ENCODE peak calls at places on chromosomes 7 and 10, in six cellular contexts. R, W, U, M, N and Q are unnamed samples.

GRCh38 chr7:99188221-99188620 is 19.7 kb downstream of the KPNA7 start:
- DNase-seq in R (no peak), W (no peak), U (no peak), M (no peak), N (no peak), Q (no peak)

GRCh38 chr7:64892666-64893269 is 10.3 kb upstream of the ZNF273 start:
- DNase-seq in R (no peak), W (no peak), U (no peak), M (no peak), N (no peak), Q (no peak)

GRCh38 chr7:36406156-36406555 is 16.5 kb downstream of the ANLN start:
- DNase-seq in R (no peak), W (no peak), U (no peak), M (no peak), N (no peak), Q (no peak)

GRCh38 chr7:47422631-47423030 is 159.3 kb downstream of the TNS3 start:
- DNase-seq in R (no peak), W (peak), U (no peak), M (no peak), N (no peak), Q (no peak)

GRCh38 chr7:151008511-151009323 is 15.6 kb downstream of the ATG9B start:
- DNase-seq in R (peak), W (no peak), U (no peak), M (peak), N (no peak), Q (peak)

GRCh38 chr7:54864718-54865117 is 105.7 kb upstream of the SEC61G start:
- DNase-seq in R (no peak), W (peak), U (no peak), M (no peak), N (no peak), Q (no peak)

GRCh38 chr10:18557960-18558359 is 93.4 kb downstream of the NSUN6 start:
- DNase-seq in R (no peak), W (no peak), U (no peak), M (no peak), N (no peak), Q (no peak)

GRCh38 chr7:11843113-11843765 is 11.2 kb upstream of the THSD7A start:
- DNase-seq in R (no peak), W (no peak), U (no peak), M (no peak), N (no peak), Q (no peak)

GRCh38 chr7:8817448-8818036 is 384.1 kb downstream of the NXPH1 start:
- DNase-seq in R (no peak), W (no peak), U (no peak), M (no peak), N (no peak), Q (no peak)

GRCh38 chr7:142519077-142519789 is 230.0 kb upstream of the PRSS1 start:
- DNase-seq in R (no peak), W (peak), U (no peak), M (no peak), N (no peak), Q (peak)

GRCh38 chr10:52539463-52539862 is 225.4 kb downstream of the DKK1 start:
- DNase-seq in R (no peak), W (peak), U (no peak), M (peak), N (no peak), Q (no peak)

GRCh38 chr7:4261038-4261960 is 420.8 kb upstream of the FOXK1 start:
- DNase-seq in R (no peak), W (no peak), U (no peak), M (no peak), N (no peak), Q (no peak)

GRCh38 chr10:87634311-87634710 is 25.4 kb upstream of the PAPSS2 start:
- DNase-seq in R (no peak), W (peak), U (no peak), M (no peak), N (no peak), Q (no peak)

GRCh38 chr7:129517931-129518330 is 15.6 kb downstream of the SMKR1 start:
- DNase-seq in R (no peak), W (no peak), U (no peak), M (peak), N (no peak), Q (no peak)

GRCh38 chr10:14601872-14602725 is 172.6 kb downstream of the FAM107B start:
- DNase-seq in R (peak), W (peak), U (no peak), M (peak), N (no peak), Q (no peak)

GRCh38 chr7:99036531-99037175 is 107.3 kb downstream of the SMURF1 start:
- DNase-seq in R (no peak), W (peak), U (no peak), M (peak), N (no peak), Q (no peak)

GRCh38 chr7:158282461-158283001 is 305.1 kb downstream of the PTPRN2 start:
- DNase-seq in R (no peak), W (no peak), U (no peak), M (no peak), N (no peak), Q (no peak)

GRCh38 chr7:67843001-67843400 is 846.4 kb downstream of the TYW1 start:
- DNase-seq in R (no peak), W (no peak), U (no peak), M (no peak), N (no peak), Q (no peak)

GRCh38 chr10:113540845-113541553 is 11.9 kb upstream of the HABP2 start:
- DNase-seq in R (no peak), W (no peak), U (peak), M (no peak), N (no peak), Q (no peak)

GRCh38 chr7:12801107-12801506 is 113.7 kb downstream of the ARL4A start:
- DNase-seq in R (no peak), W (no peak), U (no peak), M (no peak), N (no peak), Q (no peak)

GRCh38 chr7:8491106-8491505 is 57.7 kb downstream of the NXPH1 start:
- DNase-seq in R (no peak), W (no peak), U (no peak), M (no peak), N (no peak), Q (no peak)

GRCh38 chr10:15585303-15585715 is 134.4 kb downstream of the ITGA8 start:
- DNase-seq in R (no peak), W (peak), U (peak), M (peak), N (no peak), Q (peak)

GRCh38 chr7:6197801-6198551 is 74.4 kb downstream of the CYTH3 start:
- DNase-seq in R (no peak), W (no peak), U (no peak), M (no peak), N (no peak), Q (no peak)

GRCh38 chr7:148135106-148135505 is 455.5 kb upstream of the C7orf33 start:
- DNase-seq in R (no peak), W (no peak), U (no peak), M (peak), N (no peak), Q (no peak)

GRCh38 chr10:69451784-69452251 is 553 bp downstream of the TSPAN15 start:
- DNase-seq in R (peak), W (no peak), U (no peak), M (no peak), N (no peak), Q (no peak)

DNA sequence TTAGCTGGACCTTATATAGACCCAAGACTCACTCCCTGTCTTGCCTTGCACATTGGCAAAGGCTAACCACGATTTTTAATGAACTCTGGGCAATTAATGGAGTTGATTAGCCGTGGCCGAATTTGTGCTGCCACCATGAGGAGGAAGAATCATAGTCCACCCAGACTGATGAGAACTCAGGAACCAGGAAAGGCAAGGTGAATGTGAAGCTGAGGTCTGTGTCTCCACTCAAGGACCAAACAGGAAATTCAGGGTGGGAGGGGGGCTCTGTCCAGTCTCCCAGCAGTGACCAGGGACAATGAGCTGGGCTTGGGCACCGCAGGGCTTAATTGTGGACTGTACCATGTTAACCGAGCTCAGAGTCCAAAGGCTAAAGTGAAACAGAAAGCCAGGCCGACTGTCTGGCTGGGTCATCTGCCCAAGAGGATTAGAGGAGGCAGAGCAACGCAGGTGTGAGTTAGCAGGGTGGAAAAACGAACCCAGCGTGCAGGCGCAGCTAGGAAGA is 127.0 kb upstream of the JCAD start:
- DNase-seq in R (no peak), W (no peak), U (peak), M (peak), N (no peak), Q (no peak)
- H3K4me3 ChIP-seq in R (peak), W (no peak), U (peak), M (no peak), N (no peak), Q (no peak)

GRCh38 chr10:44965651-44966097 is 6.1 kb downstream of the RASSF4 start:
- DNase-seq in R (no peak), W (no peak), U (no peak), M (no peak), N (no peak), Q (no peak)

GRCh38 chr10:44965104-44965503 is 5.5 kb downstream of the RASSF4 start:
- DNase-seq in R (no peak), W (no peak), U (no peak), M (no peak), N (no peak), Q (no peak)

GRCh38 chr10:44961931-44962750 is 2.5 kb downstream of the RASSF4 start:
- DNase-seq in R (no peak), W (no peak), U (no peak), M (no peak), N (no peak), Q (no peak)

GRCh38 chr10:44962870-44963738 is 3.5 kb downstream of the RASSF4 start:
- DNase-seq in R (no peak), W (no peak), U (no peak), M (no peak), N (no peak), Q (peak)

DNA sequence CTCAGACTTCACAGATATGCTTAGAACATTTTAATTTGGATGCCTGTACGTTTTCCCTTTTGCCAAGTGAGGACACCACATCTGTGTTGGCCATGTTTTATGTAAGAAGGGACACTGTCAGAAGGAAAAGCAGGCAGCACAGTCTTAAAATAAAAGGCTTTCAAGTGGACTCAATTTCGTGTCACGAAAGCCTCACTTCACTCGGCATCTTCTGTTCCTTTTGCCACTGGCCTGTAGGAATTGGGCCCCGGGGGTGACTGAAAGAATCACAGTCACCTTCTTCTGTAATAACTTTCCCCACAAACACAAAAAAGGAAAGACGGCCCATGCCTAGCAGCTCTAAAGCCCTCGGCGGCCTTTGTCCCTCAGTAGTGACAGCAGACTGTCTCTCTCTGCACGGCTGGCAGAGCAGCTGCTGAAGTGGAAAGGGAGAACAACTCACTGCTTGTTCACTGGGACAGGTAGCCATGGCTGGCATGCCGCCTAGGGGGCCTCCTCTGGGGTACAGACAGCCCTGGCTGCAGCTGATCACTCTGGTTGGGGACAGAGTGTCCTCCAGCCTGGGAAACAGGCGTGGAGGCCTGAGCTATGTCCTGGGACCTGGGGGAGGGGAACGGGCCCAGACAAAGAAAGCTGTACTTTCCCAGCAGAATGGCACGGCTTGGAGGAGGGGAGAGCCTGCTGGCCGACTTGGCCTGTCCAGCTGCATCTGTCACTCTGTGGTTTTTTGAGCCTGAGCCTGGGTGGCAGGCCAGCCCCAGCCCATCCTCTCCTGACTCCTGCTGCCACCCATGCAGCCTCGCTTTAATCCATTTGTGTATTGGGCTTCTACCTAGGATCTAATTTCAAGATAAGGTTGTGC is 4.4 kb downstream of the RASSF4 start:
- DNase-seq in R (peak), W (no peak), U (no peak), M (no peak), N (no peak), Q (no peak)
- H3K4me3 ChIP-seq in R (peak), W (no peak), U (no peak), M (no peak), N (peak), Q (no peak)

GRCh38 chr10:17216217-17216900 is 11.7 kb upstream of the VIM start:
- DNase-seq in R (no peak), W (peak), U (no peak), M (peak), N (no peak), Q (peak)
- H3K4me3 ChIP-seq in R (no peak), W (no peak), U (no peak), M (peak), N (peak), Q (no peak)

GRCh38 chr10:102067091-102067916 is 2.2 kb downstream of the HPS6 start:
- DNase-seq in R (no peak), W (no peak), U (peak), M (no peak), N (no peak), Q (no peak)

GRCh38 chr10:102065561-102066420 is 642 bp downstream of the HPS6 start:
- DNase-seq in R (no peak), W (peak), U (peak), M (no peak), N (no peak), Q (no peak)

GRCh38 chr10:102068216-102068615 is 3.1 kb downstream of the HPS6 start:
- DNase-seq in R (no peak), W (no peak), U (peak), M (peak), N (no peak), Q (no peak)

GRCh38 chr10:102064868-102065560 is at the start of gene HPS6:
- DNase-seq in R (peak), W (peak), U (peak), M (peak), N (peak), Q (peak)

GRCh38 chr10:102066421-102067068 is 1.4 kb downstream of the HPS6 start:
- DNase-seq in R (no peak), W (no peak), U (peak), M (no peak), N (no peak), Q (no peak)
- H3K4me3 ChIP-seq in R (peak), W (peak), U (peak), M (peak), N (peak), Q (peak)

GRCh38 chr7:1044189-1045037 is at the start of gene GPR146:
- DNase-seq in R (peak), W (peak), U (peak), M (peak), N (peak), Q (peak)
- H3K4me3 ChIP-seq in R (peak), W (peak), U (peak), M (peak), N (peak), Q (peak)

GRCh38 chr10:77886795-77887355 is 39.7 kb downstream of the DLG5 start:
- DNase-seq in R (no peak), W (no peak), U (no peak), M (no peak), N (no peak), Q (no peak)

GRCh38 chr10:77890097-77890496 is 36.5 kb downstream of the DLG5 start:
- DNase-seq in R (no peak), W (no peak), U (no peak), M (no peak), N (no peak), Q (no peak)

GRCh38 chr10:77888356-77888703 is 38.2 kb downstream of the DLG5 start:
- DNase-seq in R (no peak), W (no peak), U (no peak), M (peak), N (no peak), Q (no peak)

GRCh38 chr10:77889277-77889903 is 37.2 kb downstream of the DLG5 start:
- DNase-seq in R (peak), W (no peak), U (no peak), M (no peak), N (no peak), Q (no peak)

GRCh38 chr10:77887631-77888355 is 38.8 kb downstream of the DLG5 start:
- DNase-seq in R (no peak), W (no peak), U (no peak), M (no peak), N (no peak), Q (no peak)
- H3K4me3 ChIP-seq in R (peak), W (peak), U (no peak), M (peak), N (peak), Q (no peak)

GRCh38 chr10:56633876-56634452 is 272.9 kb upstream of the ZWINT start:
- DNase-seq in R (no peak), W (no peak), U (no peak), M (no peak), N (no peak), Q (no peak)
- H3K4me3 ChIP-seq in R (no peak), W (no peak), U (no peak), M (no peak), N (no peak), Q (no peak)

GRCh38 chr7:27194002-27194352 is 5.9 kb downstream of the HOXA13 start:
- DNase-seq in R (no peak), W (no peak), U (no peak), M (no peak), N (no peak), Q (no peak)
- H3K4me3 ChIP-seq in R (no peak), W (no peak), U (no peak), M (no peak), N (no peak), Q (no peak)

GRCh38 chr10:11018426-11018818 is 750 bp downstream of the CELF2 start:
- DNase-seq in R (no peak), W (no peak), U (no peak), M (no peak), N (no peak), Q (no peak)
- H3K4me3 ChIP-seq in R (peak), W (peak), U (peak), M (peak), N (peak), Q (peak)

DNA sequence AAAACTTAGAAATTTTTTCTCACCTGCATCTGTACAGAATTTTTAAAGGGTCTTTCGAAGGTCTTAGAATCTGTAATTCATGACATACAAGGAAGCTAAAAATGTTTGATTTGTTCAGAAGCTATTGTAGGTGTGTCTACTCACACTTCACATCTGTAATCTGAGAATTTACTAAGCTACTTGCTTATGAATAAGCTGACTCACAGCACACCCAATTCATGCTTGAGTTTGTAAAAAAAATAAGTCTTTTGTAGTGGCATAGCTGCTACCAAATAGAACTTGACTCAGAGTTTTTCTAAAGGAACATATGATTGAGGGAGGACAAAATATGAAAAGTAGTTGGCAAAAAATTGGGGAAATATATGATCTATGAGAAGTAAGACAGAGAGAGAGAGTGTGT is 12.7 kb upstream of the AGR2 start:
- DNase-seq in R (no peak), W (peak), U (no peak), M (peak), N (no peak), Q (no peak)
- H3K4me3 ChIP-seq in R (no peak), W (no peak), U (no peak), M (no peak), N (no peak), Q (no peak)